ENCODE peak calls at places on chromosomes 12 and 14, in nine cellular contexts. C, I, U, Z, B, T, E, O and M are unnamed samples.

GRCh38 chr14:51566831-51567582 is 84.7 kb upstream of the FRMD6 start:
- DNase-seq in U (no peak), I (no peak), B (no peak), C (no peak), O (no peak), T (no peak), E (no peak), Z (no peak), M (no peak)

GRCh38 chr12:46921048-46921753 is 95.4 kb upstream of the SLC38A4 start:
- DNase-seq in T (no peak), O (peak), B (no peak), U (no peak), E (no peak), I (no peak), C (no peak), Z (no peak), M (no peak)

GRCh38 chr14:104106471-104106991 is 21.0 kb downstream of the ASPG start:
- DNase-seq in Z (no peak), I (no peak), O (no peak), U (no peak), E (no peak), B (no peak), T (peak), C (peak), M (no peak)

GRCh38 chr12:18799561-18799960 is 61.6 kb downstream of the CAPZA3 start:
- DNase-seq in T (no peak), O (peak), E (no peak), B (no peak), U (no peak), C (no peak), I (no peak), Z (no peak), M (no peak)

GRCh38 chr14:75871181-75871880 is 110.5 kb downstream of the TGFB3 start:
- DNase-seq in C (no peak), O (peak), E (no peak), U (no peak), Z (no peak), I (no peak), T (no peak), B (no peak), M (no peak)

GRCh38 chr12:55847033-55847432 is 4.3 kb upstream of the MMP19 start:
- DNase-seq in T (no peak), B (no peak), O (peak), C (no peak), U (no peak), Z (no peak), E (no peak), I (no peak), M (peak)

GRCh38 chr14:55160989-55161388 is 30.4 kb downstream of the DLGAP5 start:
- DNase-seq in E (peak), B (no peak), Z (peak), C (no peak), O (peak), U (no peak), I (no peak), T (no peak), M (no peak)

GRCh38 chr14:75150150-75150549 is 23.3 kb upstream of the NEK9 start:
- DNase-seq in C (no peak), B (no peak), E (no peak), I (no peak), O (no peak), U (no peak), T (no peak), Z (no peak), M (no peak)

GRCh38 chr12:62933220-62933870 is 1.6 kb downstream of the PPM1H start:
- DNase-seq in C (peak), Z (peak), T (no peak), O (peak), B (no peak), U (no peak), E (no peak), I (peak), M (no peak)

GRCh38 chr12:130973906-130974305 is 20.2 kb downstream of the ADGRD1 start:
- DNase-seq in O (no peak), U (no peak), E (no peak), I (no peak), B (no peak), C (no peak), Z (no peak), T (no peak), M (no peak)

GRCh38 chr12:51874013-51874412 is 13.9 kb upstream of the ANKRD33 start:
- DNase-seq in I (no peak), Z (no peak), E (no peak), U (no peak), B (no peak), T (no peak), C (no peak), O (no peak), M (no peak)

GRCh38 chr14:55756563-55756962 is 176.6 kb downstream of the KTN1 start:
- DNase-seq in C (no peak), U (no peak), T (no peak), O (no peak), B (no peak), I (no peak), Z (no peak), E (no peak), M (no peak)

GRCh38 chr12:102891756-102892155 is 25.3 kb downstream of the PAH start:
- DNase-seq in O (no peak), E (no peak), Z (no peak), U (no peak), B (no peak), I (no peak), T (no peak), C (no peak), M (no peak)

GRCh38 chr12:116360579-116361403 is 83.3 kb upstream of the MED13L start:
- DNase-seq in C (no peak), T (no peak), O (no peak), E (no peak), U (no peak), Z (no peak), B (no peak), I (no peak), M (no peak)

GRCh38 chr14:52235434-52235833 is 32.1 kb upstream of the PTGDR start:
- DNase-seq in C (no peak), I (no peak), O (no peak), Z (no peak), B (no peak), T (no peak), E (no peak), U (no peak), M (no peak)

GRCh38 chr14:104104006-104104901 is 18.8 kb downstream of the ASPG start:
- DNase-seq in Z (no peak), T (peak), U (no peak), E (no peak), C (peak), B (no peak), I (no peak), O (no peak), M (no peak)

GRCh38 chr12:91628656-91629055 is 446.0 kb upstream of the DCN start:
- DNase-seq in T (no peak), B (no peak), Z (no peak), E (no peak), C (no peak), I (no peak), U (no peak), O (no peak), M (no peak)

GRCh38 chr12:116662612-116663144 is 75.2 kb downstream of the SPRING1 start:
- DNase-seq in B (no peak), Z (peak), E (no peak), C (peak), I (no peak), T (no peak), O (no peak), U (no peak), M (peak)

GRCh38 chr12:68755536-68756243 is 9.7 kb downstream of the SLC35E3 start:
- DNase-seq in T (no peak), Z (no peak), O (no peak), U (no peak), E (no peak), B (no peak), C (no peak), I (no peak), M (no peak)

GRCh38 chr14:75982724-75983358 is 1.0 kb upstream of the TGFB3 start:
- DNase-seq in I (no peak), E (no peak), T (peak), B (no peak), O (peak), U (peak), Z (no peak), C (peak), M (no peak)

GRCh38 chr14:63426838-63427237 is 108.1 kb upstream of the GPHB5 start:
- DNase-seq in U (no peak), Z (no peak), O (no peak), I (no peak), B (no peak), T (no peak), E (no peak), C (no peak), M (no peak)

GRCh38 chr12:113781415-113782198 is 184.5 kb downstream of the RBM19 start:
- DNase-seq in T (no peak), B (no peak), U (no peak), Z (no peak), E (no peak), C (no peak), O (peak), I (no peak), M (peak)

GRCh38 chr12:18651525-18651924 is 86.3 kb downstream of the PLCZ1 start:
- DNase-seq in I (no peak), E (no peak), O (no peak), B (no peak), Z (no peak), U (no peak), T (no peak), C (no peak), M (no peak)

GRCh38 chr12:130838284-130838950 is 633 bp downstream of the STX2 start:
- DNase-seq in U (no peak), E (no peak), I (peak), T (no peak), B (peak), C (peak), O (peak), Z (no peak), M (no peak)

GRCh38 chr12:93624595-93625294 is 52.3 kb downstream of the SOCS2 start:
- DNase-seq in U (no peak), C (no peak), B (no peak), T (no peak), Z (no peak), E (peak), I (no peak), O (peak), M (no peak)

GRCh38 chr12:6914246-6914947 is at the start of gene ENO2:
- DNase-seq in C (peak), E (no peak), Z (peak), U (no peak), T (no peak), I (peak), O (peak), B (peak), M (no peak)

GRCh38 chr12:50127546-50127945 is 15.5 kb downstream of the COX14 start:
- DNase-seq in T (peak), O (no peak), B (no peak), E (no peak), C (no peak), I (no peak), U (no peak), Z (no peak), M (no peak)

GRCh38 chr12:45518516-45519235 is 210.8 kb upstream of the ARID2 start:
- DNase-seq in E (no peak), O (no peak), C (no peak), U (no peak), B (no peak), I (no peak), Z (peak), T (no peak), M (no peak)

GRCh38 chr14:100822921-100823320 is 3.0 kb upstream of the MEG3 start:
- DNase-seq in E (no peak), Z (no peak), O (no peak), C (no peak), I (no peak), B (no peak), U (no peak), T (no peak), M (no peak)

GRCh38 chr14:54002653-54003052 is 46.0 kb upstream of the BMP4 start:
- DNase-seq in U (no peak), I (no peak), E (no peak), Z (no peak), T (no peak), C (no peak), O (no peak), B (no peak), M (no peak)

GRCh38 chr12:106323537-106323936 is 21.0 kb downstream of the TCP11L2 start:
- DNase-seq in T (no peak), B (no peak), C (no peak), Z (no peak), E (no peak), I (no peak), U (no peak), O (no peak), M (no peak)

GRCh38 chr12:109737631-109738030 is 24.0 kb downstream of the FAM222A start:
- DNase-seq in Z (peak), I (peak), T (no peak), U (no peak), B (no peak), E (no peak), C (no peak), O (no peak), M (no peak)

GRCh38 chr12:18696971-18697602 is 40.7 kb downstream of the PLCZ1 start:
- DNase-seq in U (no peak), E (no peak), B (no peak), C (no peak), O (no peak), I (no peak), T (no peak), Z (no peak), M (no peak)

GRCh38 chr14:73634333-73634833 is 10.4 kb upstream of the DNAL1 start:
- DNase-seq in T (no peak), E (no peak), O (peak), C (peak), B (no peak), I (peak), U (no peak), Z (peak), M (no peak)

GRCh38 chr12:11705010-11705409 is 55.5 kb downstream of the ETV6 start:
- DNase-seq in C (no peak), Z (no peak), T (no peak), B (no peak), U (no peak), O (peak), I (no peak), E (no peak), M (no peak)

GRCh38 chr14:38629412-38629811 is 373.5 kb upstream of the CLEC14A start:
- DNase-seq in B (no peak), O (no peak), U (no peak), C (no peak), I (no peak), E (no peak), T (no peak), Z (no peak), M (no peak)

GRCh38 chr12:119902084-119902509 is 25.0 kb upstream of the CIT start:
- DNase-seq in I (peak), Z (peak), O (peak), U (no peak), B (peak), T (no peak), E (peak), C (peak), M (peak)
- TF ChIP-seq POLR2AphosphoS5 in I (no peak), Z (no peak), O (no peak), U (no peak), B (no peak), T (no peak), E (no peak), C (no peak), M (no peak)

GRCh38 chr14:22382395-22382794 is 206.6 kb downstream of the DAD1 start:
- DNase-seq in Z (no peak), T (no peak), U (no peak), O (no peak), I (no peak), E (no peak), B (no peak), C (no peak), M (no peak)
- TF ChIP-seq POLR2AphosphoS5 in Z (no peak), T (no peak), U (no peak), O (no peak), I (no peak), E (no peak), B (peak), C (no peak), M (no peak)

GRCh38 chr12:53215497-53215896 is 8.4 kb upstream of the ITGB7 start:
- DNase-seq in C (no peak), U (no peak), E (no peak), B (no peak), Z (no peak), I (no peak), O (no peak), T (no peak), M (no peak)

GRCh38 chr12:53218551-53219114 is 11.6 kb upstream of the ITGB7 start:
- DNase-seq in U (no peak), I (no peak), B (no peak), O (no peak), E (no peak), T (no peak), Z (no peak), C (no peak), M (no peak)

GRCh38 chr12:53217930-53218307 is 10.9 kb upstream of the ITGB7 start:
- DNase-seq in Z (no peak), B (no peak), I (no peak), E (no peak), O (no peak), T (no peak), U (no peak), C (no peak), M (no peak)

GRCh38 chr12:53219116-53219955 is 12.3 kb upstream of the ITGB7 start:
- DNase-seq in T (no peak), I (no peak), E (no peak), B (peak), O (peak), Z (no peak), U (no peak), C (no peak), M (peak)

DNA sequence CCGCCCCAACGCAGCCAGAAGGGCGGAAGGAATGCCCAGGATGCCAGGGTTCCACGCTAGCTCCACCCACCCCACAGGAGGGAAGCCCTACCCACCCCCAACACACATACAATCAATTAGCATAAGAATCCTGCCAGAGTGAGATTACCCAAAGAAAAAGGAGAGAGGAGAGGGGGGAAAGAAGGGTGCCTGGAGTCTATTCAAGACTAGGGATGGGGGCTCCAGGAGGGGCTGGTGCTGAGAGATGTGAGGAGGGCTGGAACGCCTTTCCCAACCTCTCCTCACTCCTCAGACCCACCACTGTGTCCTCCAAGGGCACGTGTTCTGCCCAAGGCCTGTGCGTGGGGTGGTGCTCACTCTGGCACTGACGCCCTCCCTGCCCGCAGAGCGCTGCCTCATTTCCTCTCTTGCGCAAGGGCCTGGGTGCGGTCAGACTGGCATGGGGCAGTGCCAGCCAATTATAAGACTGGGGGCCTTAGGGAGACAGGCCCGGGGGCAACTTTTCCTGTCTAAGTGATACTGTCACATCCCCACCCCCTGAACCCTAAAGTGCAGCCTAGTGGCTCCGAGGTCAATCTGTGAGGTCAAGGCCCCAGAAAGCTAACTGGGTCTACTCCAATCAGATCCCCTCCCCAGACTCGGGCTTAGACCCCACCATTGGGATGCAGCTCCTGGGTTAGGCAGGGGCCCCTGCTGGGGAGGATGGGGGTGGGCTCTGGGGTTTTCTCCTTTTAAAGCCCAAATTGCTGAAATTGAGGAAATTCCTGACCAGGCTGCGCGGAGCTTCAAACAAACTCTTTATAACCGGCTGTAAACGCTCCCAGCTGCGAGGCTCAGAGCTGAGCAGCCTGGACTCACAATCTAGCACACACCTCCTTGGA is 10.2 kb upstream of the ITGB7 start:
- DNase-seq in B (no peak), I (peak), U (no peak), T (no peak), C (peak), O (no peak), E (no peak), Z (no peak), M (peak)
- TF ChIP-seq POLR2AphosphoS5 in B (no peak), I (peak), U (peak), T (no peak), C (no peak), O (peak), E (peak), Z (no peak), M (peak)

GRCh38 chr12:70994217-70994788 is 73.8 kb upstream of the PTPRR start:
- DNase-seq in I (no peak), U (no peak), E (no peak), O (no peak), Z (no peak), T (no peak), C (no peak), B (no peak), M (no peak)
- TF ChIP-seq POLR2AphosphoS5 in I (peak), U (no peak), E (no peak), O (no peak), Z (no peak), T (peak), C (peak), B (no peak), M (no peak)

GRCh38 chr12:122862872-122863701 is 27.8 kb downstream of the HIP1R start:
- DNase-seq in Z (peak), O (no peak), T (peak), I (peak), E (no peak), C (peak), B (no peak), U (no peak), M (no peak)
- TF ChIP-seq POLR2AphosphoS5 in Z (no peak), O (no peak), T (no peak), I (peak), E (no peak), C (peak), B (no peak), U (peak), M (no peak)

DNA sequence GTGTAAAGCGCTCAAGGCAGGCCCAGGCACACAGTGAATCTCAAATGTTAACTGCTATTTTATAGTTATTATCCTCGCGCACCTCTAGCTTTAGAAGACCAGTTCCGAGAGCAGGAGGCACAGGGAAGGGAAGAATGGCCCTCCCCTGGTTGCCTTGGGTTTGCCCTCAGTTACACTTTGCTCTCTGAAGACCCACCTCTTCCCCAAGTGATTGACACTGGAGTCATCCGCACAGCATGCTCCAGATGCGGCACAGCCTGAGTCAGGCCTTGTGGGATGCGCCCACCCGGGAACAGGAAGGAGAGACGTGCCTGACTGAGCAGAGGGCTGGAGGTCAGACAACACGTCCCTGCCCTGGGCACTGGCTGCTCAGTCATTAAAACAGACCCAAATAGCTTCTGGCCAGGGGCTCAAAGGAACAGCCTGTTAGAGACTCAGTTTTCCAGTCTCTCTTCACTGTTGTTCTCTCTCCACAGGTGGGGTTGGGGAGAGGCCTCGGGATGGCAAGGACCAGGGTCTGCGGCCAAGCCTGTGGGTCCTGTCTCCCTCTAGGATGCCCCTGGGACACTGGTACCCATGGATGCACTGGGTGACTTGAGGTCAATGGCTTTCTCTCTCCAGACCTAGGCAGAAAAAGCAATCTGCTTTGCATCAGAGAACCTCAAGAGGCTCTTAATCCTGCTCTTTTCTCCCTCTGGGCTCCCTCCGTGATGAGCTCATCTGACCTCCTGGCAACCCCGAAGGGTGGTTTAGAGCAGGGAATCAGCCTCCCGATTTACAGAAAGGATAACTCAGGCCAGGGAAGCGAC is 13.6 kb upstream of the MLXIP start:
- DNase-seq in I (no peak), T (no peak), E (peak), Z (peak), O (peak), U (no peak), C (no peak), B (no peak), M (no peak)
- TF ChIP-seq POLR2AphosphoS5 in I (peak), T (no peak), E (peak), Z (no peak), O (peak), U (no peak), C (peak), B (no peak), M (no peak)